ENCODE peak calls at places on chromosome 17, in nine cellular contexts. One of them, this sample, is unnamed.

GRCh38 chr17:78669256-78669974 is 92.2 kb upstream of the DNAH17 start:
- DNase-seq in breast epithelium: no peak
- DNase-seq in fibroblast of pulmonary artery: no peak
- DNase-seq in dorsolateral prefrontal cortex: no peak
- DNase-seq in glutamatergic neuron: no peak
- DNase-seq in fibroblast of lung: no peak
- DNase-seq in GM10248: peak; percentile 12
- DNase-seq in prostate gland: no peak
- DNase-seq in BJ: no peak
- DNase-seq in this sample: no peak

GRCh38 chr17:28760561-28760960 is 16.8 kb downstream of the TRAF4 start:
- DNase-seq in fibroblast of pulmonary artery: no peak
- DNase-seq in glutamatergic neuron: no peak
- DNase-seq in GM10248: no peak
- DNase-seq in fibroblast of lung: no peak
- DNase-seq in prostate gland: no peak
- DNase-seq in BJ: no peak
- DNase-seq in breast epithelium: no peak
- DNase-seq in dorsolateral prefrontal cortex: no peak
- DNase-seq in this sample: no peak

GRCh38 chr17:19769946-19770652 is 22.0 kb upstream of the ALDH3A1 start:
- DNase-seq in glutamatergic neuron: no peak
- DNase-seq in prostate gland: no peak
- DNase-seq in fibroblast of pulmonary artery: peak; percentile 49
- DNase-seq in fibroblast of lung: peak; percentile 68
- DNase-seq in dorsolateral prefrontal cortex: no peak
- DNase-seq in BJ: peak; percentile 84
- DNase-seq in breast epithelium: no peak
- DNase-seq in GM10248: peak; percentile 6
- DNase-seq in this sample: peak; percentile 49

GRCh38 chr17:79176792-79177601 is 102.4 kb downstream of the ENGASE start:
- DNase-seq in GM10248: no peak
- DNase-seq in prostate gland: no peak
- DNase-seq in dorsolateral prefrontal cortex: peak; percentile 61
- DNase-seq in fibroblast of pulmonary artery: no peak
- DNase-seq in BJ: no peak
- DNase-seq in glutamatergic neuron: no peak
- DNase-seq in fibroblast of lung: no peak
- DNase-seq in breast epithelium: no peak
- DNase-seq in this sample: no peak

GRCh38 chr17:77958716-77959215 is 263 bp downstream of the TNRC6C start:
- DNase-seq in glutamatergic neuron: peak; percentile 58
- DNase-seq in GM10248: no peak
- DNase-seq in fibroblast of lung: no peak
- DNase-seq in fibroblast of pulmonary artery: no peak
- DNase-seq in BJ: no peak
- DNase-seq in prostate gland: no peak
- DNase-seq in breast epithelium: no peak
- DNase-seq in dorsolateral prefrontal cortex: peak; percentile 12
- DNase-seq in this sample: no peak

GRCh38 chr17:66633322-66633965 is 201.5 kb upstream of the CACNG5 start:
- DNase-seq in fibroblast of lung: peak; percentile 58
- DNase-seq in fibroblast of pulmonary artery: peak; percentile 27
- DNase-seq in BJ: no peak
- DNase-seq in glutamatergic neuron: no peak
- DNase-seq in prostate gland: no peak
- DNase-seq in breast epithelium: no peak
- DNase-seq in dorsolateral prefrontal cortex: no peak
- DNase-seq in GM10248: no peak
- DNase-seq in this sample: no peak

GRCh38 chr17:61387511-61388305 is 11.9 kb upstream of the TBX2 start:
- DNase-seq in fibroblast of pulmonary artery: no peak
- DNase-seq in prostate gland: no peak
- DNase-seq in fibroblast of lung: no peak
- DNase-seq in dorsolateral prefrontal cortex: no peak
- DNase-seq in GM10248: no peak
- DNase-seq in breast epithelium: no peak
- DNase-seq in BJ: no peak
- DNase-seq in glutamatergic neuron: no peak
- DNase-seq in this sample: no peak

GRCh38 chr17:55154101-55154500 is 110.7 kb upstream of the HLF start:
- DNase-seq in fibroblast of lung: no peak
- DNase-seq in BJ: no peak
- DNase-seq in dorsolateral prefrontal cortex: no peak
- DNase-seq in fibroblast of pulmonary artery: no peak
- DNase-seq in breast epithelium: no peak
- DNase-seq in GM10248: no peak
- DNase-seq in prostate gland: no peak
- DNase-seq in glutamatergic neuron: no peak
- DNase-seq in this sample: no peak

GRCh38 chr17:3980381-3980975 is 16.2 kb upstream of the ATP2A3 start:
- DNase-seq in GM10248: no peak
- DNase-seq in BJ: no peak
- DNase-seq in glutamatergic neuron: no peak
- DNase-seq in fibroblast of pulmonary artery: no peak
- DNase-seq in prostate gland: no peak
- DNase-seq in breast epithelium: no peak
- DNase-seq in dorsolateral prefrontal cortex: no peak
- DNase-seq in fibroblast of lung: no peak
- DNase-seq in this sample: no peak

GRCh38 chr17:76414334-76415295 is 30.2 kb downstream of the SPHK1 start:
- DNase-seq in fibroblast of pulmonary artery: peak; percentile 65
- DNase-seq in glutamatergic neuron: peak; percentile 89
- DNase-seq in prostate gland: no peak
- DNase-seq in dorsolateral prefrontal cortex: peak; percentile 86
- DNase-seq in fibroblast of lung: peak; percentile 77
- DNase-seq in breast epithelium: no peak
- DNase-seq in BJ: no peak
- DNase-seq in GM10248: no peak
- DNase-seq in this sample: no peak

GRCh38 chr17:8707591-8708453 is 36.8 kb downstream of the CCDC42 start:
- DNase-seq in breast epithelium: no peak
- DNase-seq in prostate gland: no peak
- DNase-seq in dorsolateral prefrontal cortex: no peak
- DNase-seq in BJ: no peak
- DNase-seq in fibroblast of pulmonary artery: peak; percentile 28
- DNase-seq in glutamatergic neuron: no peak
- DNase-seq in GM10248: no peak
- DNase-seq in fibroblast of lung: no peak
- DNase-seq in this sample: no peak

GRCh38 chr17:80284631-80285030 is 24.0 kb downstream of the RNF213 start:
- DNase-seq in breast epithelium: no peak
- DNase-seq in BJ: no peak
- DNase-seq in fibroblast of pulmonary artery: no peak
- DNase-seq in glutamatergic neuron: no peak
- DNase-seq in GM10248: no peak
- DNase-seq in prostate gland: no peak
- DNase-seq in dorsolateral prefrontal cortex: no peak
- DNase-seq in fibroblast of lung: no peak
- DNase-seq in this sample: no peak

GRCh38 chr17:17985555-17985954 is 12.9 kb downstream of the DRC3 start:
- DNase-seq in dorsolateral prefrontal cortex: no peak
- DNase-seq in fibroblast of pulmonary artery: peak; percentile 34
- DNase-seq in breast epithelium: no peak
- DNase-seq in prostate gland: no peak
- DNase-seq in glutamatergic neuron: no peak
- DNase-seq in BJ: no peak
- DNase-seq in fibroblast of lung: no peak
- DNase-seq in GM10248: peak; percentile 59
- DNase-seq in this sample: no peak
- TF ChIP-seq CTCF in dorsolateral prefrontal cortex: no peak
- TF ChIP-seq CTCF in fibroblast of pulmonary artery: peak; percentile 36
- TF ChIP-seq CTCF in breast epithelium: no peak
- TF ChIP-seq CTCF in prostate gland: no peak
- TF ChIP-seq CTCF in glutamatergic neuron: no peak
- TF ChIP-seq CTCF in BJ: peak; percentile 28
- TF ChIP-seq CTCF in fibroblast of lung: no peak
- TF ChIP-seq CTCF in GM10248: peak; percentile 26
- TF ChIP-seq CTCF in this sample: no peak

GRCh38 chr17:7175363-7175733 is 3.8 kb downstream of the ASGR1 start:
- DNase-seq in prostate gland: no peak
- DNase-seq in dorsolateral prefrontal cortex: no peak
- DNase-seq in BJ: no peak
- DNase-seq in breast epithelium: no peak
- DNase-seq in fibroblast of pulmonary artery: no peak
- DNase-seq in fibroblast of lung: no peak
- DNase-seq in GM10248: no peak
- DNase-seq in glutamatergic neuron: no peak
- DNase-seq in this sample: no peak

GRCh38 chr17:7174603-7175362 is 4.4 kb downstream of the ASGR1 start:
- DNase-seq in BJ: no peak
- DNase-seq in fibroblast of pulmonary artery: no peak
- DNase-seq in dorsolateral prefrontal cortex: no peak
- DNase-seq in GM10248: no peak
- DNase-seq in glutamatergic neuron: no peak
- DNase-seq in fibroblast of lung: peak; percentile 13
- DNase-seq in breast epithelium: no peak
- DNase-seq in prostate gland: no peak
- DNase-seq in this sample: no peak

GRCh38 chr17:7176107-7176851 is 2.9 kb downstream of the ASGR1 start:
- DNase-seq in fibroblast of pulmonary artery: no peak
- DNase-seq in GM10248: no peak
- DNase-seq in fibroblast of lung: no peak
- DNase-seq in dorsolateral prefrontal cortex: no peak
- DNase-seq in breast epithelium: no peak
- DNase-seq in glutamatergic neuron: no peak
- DNase-seq in BJ: no peak
- DNase-seq in prostate gland: no peak
- DNase-seq in this sample: no peak

GRCh38 chr17:7176870-7177209 is 2.3 kb downstream of the ASGR1 start:
- DNase-seq in glutamatergic neuron: peak; percentile 56
- DNase-seq in dorsolateral prefrontal cortex: no peak
- DNase-seq in breast epithelium: no peak
- DNase-seq in BJ: no peak
- DNase-seq in fibroblast of lung: no peak
- DNase-seq in GM10248: peak; percentile 22
- DNase-seq in prostate gland: no peak
- DNase-seq in fibroblast of pulmonary artery: no peak
- DNase-seq in this sample: no peak

DNA sequence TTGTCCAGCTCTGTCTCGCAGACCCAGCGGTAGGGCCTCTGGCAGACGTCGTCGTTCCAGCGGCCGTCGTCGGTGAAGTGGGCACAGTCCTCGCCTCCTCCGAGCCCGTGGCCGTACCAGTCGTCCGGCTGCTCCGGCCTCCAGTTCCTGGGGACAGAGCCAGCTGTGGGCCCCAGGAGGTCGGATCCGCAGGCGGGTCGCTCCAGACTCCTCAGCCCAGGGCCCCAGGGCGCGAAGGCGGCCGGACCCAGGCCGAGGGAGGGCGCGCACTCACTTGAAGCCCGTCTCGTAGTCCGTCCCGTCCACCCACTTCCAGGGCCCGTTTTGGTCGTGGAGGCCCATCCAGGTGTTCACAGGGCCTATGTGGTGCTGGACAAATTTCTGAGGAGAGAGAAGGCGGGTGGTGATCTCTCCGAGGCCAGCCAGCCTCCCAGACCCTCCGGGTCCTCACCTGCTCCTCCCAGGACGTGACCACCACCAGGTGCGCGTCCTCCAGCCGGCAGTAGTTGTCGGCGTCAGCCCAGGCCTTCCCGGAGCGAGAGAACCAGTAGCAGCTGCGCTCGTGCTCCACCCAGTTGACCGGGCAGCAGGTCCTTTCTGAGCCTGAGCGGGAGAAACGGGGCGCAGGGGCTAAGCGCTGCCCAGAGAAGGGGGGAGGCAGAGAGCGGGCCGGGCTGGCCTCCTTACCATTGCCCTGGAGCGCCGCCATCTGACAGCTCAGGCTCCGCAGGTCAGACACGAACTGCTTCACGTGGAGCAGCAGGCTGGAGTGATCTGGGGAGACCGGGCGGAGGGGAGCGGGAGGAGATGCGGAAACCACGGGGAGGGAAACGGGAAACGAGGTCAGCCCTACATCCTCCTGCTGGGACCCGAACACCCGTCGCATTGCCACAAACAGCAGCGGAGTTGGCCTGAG is 5.2 kb downstream of the ASGR1 start:
- DNase-seq in breast epithelium: no peak
- DNase-seq in fibroblast of lung: peak; percentile 27
- DNase-seq in dorsolateral prefrontal cortex: peak; percentile 81
- DNase-seq in glutamatergic neuron: peak; percentile 78
- DNase-seq in GM10248: peak; percentile 49
- DNase-seq in fibroblast of pulmonary artery: no peak
- DNase-seq in prostate gland: peak; percentile 47
- DNase-seq in BJ: no peak
- DNase-seq in this sample: no peak
- TF ChIP-seq CTCF in breast epithelium: no peak
- TF ChIP-seq CTCF in fibroblast of lung: no peak
- TF ChIP-seq CTCF in dorsolateral prefrontal cortex: no peak
- TF ChIP-seq CTCF in glutamatergic neuron: no peak
- TF ChIP-seq CTCF in GM10248: peak; percentile 17
- TF ChIP-seq CTCF in fibroblast of pulmonary artery: no peak
- TF ChIP-seq CTCF in prostate gland: peak; percentile 34
- TF ChIP-seq CTCF in BJ: no peak
- TF ChIP-seq CTCF in this sample: no peak

GRCh38 chr17:13017623-13018462 is at the start of gene ELAC2:
- DNase-seq in fibroblast of pulmonary artery: peak; percentile 99
- DNase-seq in fibroblast of lung: peak; percentile 99
- DNase-seq in breast epithelium: peak; percentile 98
- DNase-seq in prostate gland: peak; percentile 98
- DNase-seq in GM10248: peak; percentile 96
- DNase-seq in glutamatergic neuron: peak; percentile 94
- DNase-seq in dorsolateral prefrontal cortex: peak; percentile 99
- DNase-seq in BJ: peak; percentile 88
- DNase-seq in this sample: peak; percentile 99
- TF ChIP-seq CTCF in fibroblast of pulmonary artery: no peak
- TF ChIP-seq CTCF in fibroblast of lung: no peak
- TF ChIP-seq CTCF in breast epithelium: peak; percentile 28
- TF ChIP-seq CTCF in prostate gland: peak; percentile 46
- TF ChIP-seq CTCF in GM10248: no peak
- TF ChIP-seq CTCF in glutamatergic neuron: peak; percentile 21
- TF ChIP-seq CTCF in dorsolateral prefrontal cortex: peak; percentile 42
- TF ChIP-seq CTCF in BJ: no peak
- TF ChIP-seq CTCF in this sample: no peak

DNA sequence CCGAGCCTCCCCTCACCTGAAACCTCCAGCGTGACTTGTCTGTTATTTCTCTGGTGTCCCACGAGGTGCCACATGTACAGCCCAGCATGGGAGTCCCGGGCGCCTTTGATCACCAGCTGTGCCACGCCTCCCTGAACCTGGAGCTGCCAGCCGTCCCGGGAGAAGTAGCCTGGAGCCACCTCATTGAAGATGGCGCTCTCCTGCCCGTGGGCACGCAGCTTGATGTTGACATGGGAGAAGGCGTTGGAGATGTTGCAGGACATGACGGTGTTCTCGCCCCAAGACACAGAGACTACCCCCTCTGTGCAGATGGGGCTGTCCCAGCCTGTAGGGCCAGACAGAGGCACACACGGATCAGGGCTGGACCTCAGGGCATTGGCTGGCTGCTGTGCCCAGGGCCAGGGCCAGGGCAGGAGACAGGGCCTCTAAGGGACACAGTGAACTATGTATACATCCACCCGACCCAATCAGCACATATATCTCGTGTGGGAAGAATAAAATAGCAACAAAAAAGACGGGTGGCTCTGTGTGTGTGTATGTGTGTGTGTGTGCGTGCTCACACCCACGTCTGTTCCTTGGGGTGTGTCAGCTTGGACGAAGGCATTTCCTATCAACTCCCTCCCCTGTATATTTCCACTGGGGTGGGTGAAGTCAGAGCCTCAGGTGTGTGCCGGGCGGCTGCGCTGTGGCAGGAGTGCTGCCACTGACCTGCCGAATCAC is 7.3 kb upstream of the CD7 start:
- DNase-seq in fibroblast of lung: no peak
- DNase-seq in breast epithelium: no peak
- DNase-seq in glutamatergic neuron: peak; percentile 16
- DNase-seq in prostate gland: no peak
- DNase-seq in GM10248: no peak
- DNase-seq in BJ: no peak
- DNase-seq in dorsolateral prefrontal cortex: no peak
- DNase-seq in fibroblast of pulmonary artery: no peak
- DNase-seq in this sample: no peak
- TF ChIP-seq CTCF in fibroblast of lung: no peak
- TF ChIP-seq CTCF in breast epithelium: no peak
- TF ChIP-seq CTCF in glutamatergic neuron: no peak
- TF ChIP-seq CTCF in prostate gland: no peak
- TF ChIP-seq CTCF in GM10248: no peak
- TF ChIP-seq CTCF in BJ: no peak
- TF ChIP-seq CTCF in dorsolateral prefrontal cortex: no peak
- TF ChIP-seq CTCF in fibroblast of pulmonary artery: no peak
- TF ChIP-seq CTCF in this sample: no peak